ENCODE peak calls at places on chromosome 12, in ten cellular contexts. L, Z, V, D, B, Q, U, Y, A and T are unnamed samples.

GRCh38 chr12:49017764-49018281 is 753 bp downstream of the PRKAG1 start:
- DNase-seq in L (no peak), Z (no peak), V (peak; percentile 67), D (no peak), B (peak; percentile 24), Q (peak; percentile 35), U (no peak), Y (peak; percentile 90), A (no peak), T (no peak)

GRCh38 chr12:108838194-108839010 is 19.0 kb downstream of the SSH1 start:
- DNase-seq in L (peak; percentile 44), Z (peak; percentile 36), V (peak; percentile 92), D (peak; percentile 66), B (peak; percentile 100), Q (peak; percentile 99), U (no peak), Y (peak; percentile 100), A (peak; percentile 13), T (peak; percentile 49)

GRCh38 chr12:47751561-47751960 is 7.1 kb downstream of the RAPGEF3 start:
- DNase-seq in L (no peak), Z (no peak), V (no peak), D (no peak), B (no peak), Q (no peak), U (no peak), Y (no peak), A (no peak), T (no peak)

GRCh38 chr12:24533953-24534352 is 414.9 kb downstream of the BCAT1 start:
- DNase-seq in L (no peak), Z (no peak), V (no peak), D (no peak), B (no peak), Q (no peak), U (no peak), Y (no peak), A (no peak), T (no peak)

GRCh38 chr12:103586132-103586531 is 941 bp upstream of the STAB2 start:
- DNase-seq in L (no peak), Z (no peak), V (no peak), D (no peak), B (no peak), Q (peak; percentile 35), U (no peak), Y (no peak), A (no peak), T (no peak)

GRCh38 chr12:97380440-97380839 is 82.2 kb upstream of the RMST start:
- DNase-seq in L (no peak), Z (no peak), V (no peak), D (no peak), B (no peak), Q (no peak), U (no peak), Y (no peak), A (no peak), T (no peak)

GRCh38 chr12:31756977-31757420 is 28.2 kb upstream of the AMN1 start:
- DNase-seq in L (no peak), Z (no peak), V (no peak), D (peak; percentile 58), B (peak; percentile 70), Q (peak; percentile 52), U (no peak), Y (no peak), A (no peak), T (no peak)

GRCh38 chr12:103665971-103666370 is 78.9 kb downstream of the STAB2 start:
- DNase-seq in L (no peak), Z (no peak), V (no peak), D (no peak), B (no peak), Q (no peak), U (peak; percentile 21), Y (no peak), A (no peak), T (no peak)

GRCh38 chr12:27814851-27815591 is 35.0 kb upstream of the MANSC4 start:
- DNase-seq in L (no peak), Z (no peak), V (peak; percentile 12), D (no peak), B (no peak), Q (no peak), U (no peak), Y (no peak), A (no peak), T (no peak)

GRCh38 chr12:91182664-91183455 is at the start of gene DCN:
- DNase-seq in L (no peak), Z (no peak), V (no peak), D (no peak), B (no peak), Q (no peak), U (no peak), Y (no peak), A (no peak), T (no peak)

GRCh38 chr12:111469406-111469805 is 63.7 kb downstream of the SH2B3 start:
- DNase-seq in L (no peak), Z (no peak), V (no peak), D (no peak), B (no peak), Q (no peak), U (no peak), Y (no peak), A (no peak), T (no peak)

GRCh38 chr12:43675048-43675904 is 83.3 kb downstream of the PUS7L start:
- DNase-seq in L (no peak), Z (no peak), V (peak; percentile 11), D (no peak), B (no peak), Q (peak; percentile 25), U (no peak), Y (no peak), A (no peak), T (no peak)

GRCh38 chr12:57175428-57176138 is 28.2 kb upstream of the LRP1-AS start:
- DNase-seq in L (peak; percentile 48), Z (peak; percentile 97), V (peak; percentile 89), D (peak; percentile 86), B (peak; percentile 53), Q (peak; percentile 80), U (peak; percentile 84), Y (peak; percentile 85), A (peak; percentile 90), T (peak; percentile 19)

GRCh38 chr12:132190012-132190755 is 45.9 kb downstream of the NOC4L start:
- DNase-seq in L (peak; percentile 19), Z (no peak), V (peak; percentile 67), D (peak; percentile 29), B (no peak), Q (no peak), U (peak; percentile 50), Y (no peak), A (no peak), T (no peak)

GRCh38 chr12:15590180-15590826 is 198.9 kb downstream of the EPS8 start:
- DNase-seq in L (peak; percentile 8), Z (peak; percentile 57), V (peak; percentile 70), D (peak; percentile 71), B (peak; percentile 68), Q (peak; percentile 74), U (no peak), Y (peak; percentile 65), A (no peak), T (peak; percentile 50)

GRCh38 chr12:78442454-78442801 is 422.1 kb upstream of the SYT1 start:
- DNase-seq in L (no peak), Z (no peak), V (peak; percentile 6), D (no peak), B (no peak), Q (peak; percentile 19), U (no peak), Y (no peak), A (no peak), T (no peak)